ENCODE peak calls at places on chromosomes 13 and 19, in seven cellular contexts. J is transverse colon, E is activated T-cell treated with anti-CD3 and anti-CD28 coated beads for 1 hour, Q is kidney tubule cell, A is EL, S is NCI-H748 treated with DMSO at 0.1 percent for 48 hours, W is GM13977. N is an unnamed sample.

GRCh38 chr19:47663911-47664771 is 49.1 kb upstream of the EHD2 start:
- DNase-seq in J (peak), E (no peak), Q (peak), A (peak), S (no peak), W (no peak), N (no peak)

GRCh38 chr19:3821857-3822364 is 35.7 kb upstream of the MATK start:
- DNase-seq in J (peak), E (peak), Q (peak), A (peak), S (no peak), W (peak), N (peak)

GRCh38 chr13:60134376-60134775 is 29.4 kb downstream of the DIAPH3 start:
- DNase-seq in J (no peak), E (no peak), Q (no peak), A (no peak), S (no peak), W (no peak), N (no peak)

GRCh38 chr13:91894311-91894710 is 495.9 kb downstream of the GPC5 start:
- DNase-seq in J (no peak), E (no peak), Q (no peak), A (no peak), S (no peak), W (no peak), N (no peak)

GRCh38 chr13:106650690-106651205 is 82.8 kb upstream of the ARGLU1 start:
- DNase-seq in J (no peak), E (no peak), Q (no peak), A (no peak), S (no peak), W (no peak), N (no peak)

GRCh38 chr13:25687622-25688225 is 315.9 kb downstream of the ATP8A2 start:
- DNase-seq in J (peak), E (no peak), Q (no peak), A (no peak), S (peak), W (no peak), N (no peak)

GRCh38 chr13:85362980-85363379 is 436.2 kb downstream of the SLITRK6 start:
- DNase-seq in J (no peak), E (no peak), Q (no peak), A (no peak), S (no peak), W (no peak), N (no peak)

GRCh38 chr19:35013047-35013819 is 13.1 kb downstream of the GRAMD1A start:
- DNase-seq in J (peak), E (peak), Q (peak), A (peak), S (no peak), W (peak), N (peak)

GRCh38 chr19:49362048-49362925 is at the start of gene TEAD2:
- DNase-seq in J (peak), E (no peak), Q (peak), A (peak), S (no peak), W (peak), N (peak)

GRCh38 chr19:6947745-6948144 is 60.4 kb downstream of the ADGRE1 start:
- DNase-seq in J (no peak), E (no peak), Q (peak), A (peak), S (no peak), W (peak), N (no peak)

GRCh38 chr13:47420012-47420411 is 523.2 kb upstream of the HTR2A start:
- DNase-seq in J (no peak), E (no peak), Q (no peak), A (no peak), S (no peak), W (no peak), N (no peak)

GRCh38 chr19:17803264-17803896 is 8.4 kb downstream of the B3GNT3 start:
- DNase-seq in J (no peak), E (no peak), Q (no peak), A (no peak), S (no peak), W (no peak), N (no peak)

GRCh38 chr19:49264258-49264657 is 60.7 kb downstream of the SLC6A16 start:
- DNase-seq in J (no peak), E (no peak), Q (no peak), A (no peak), S (no peak), W (no peak), N (no peak)

GRCh38 chr19:16457195-16457953 is 14.4 kb downstream of the EPS15L1 start:
- DNase-seq in J (no peak), E (no peak), Q (peak), A (peak), S (no peak), W (no peak), N (no peak)

GRCh38 chr13:67228909-67229308 is 1.2 kb downstream of the PCDH9 start:
- DNase-seq in J (no peak), E (no peak), Q (no peak), A (peak), S (peak), W (no peak), N (no peak)

GRCh38 chr13:57644106-57644505 is 12.6 kb downstream of the PCDH17 start:
- DNase-seq in J (no peak), E (no peak), Q (no peak), A (no peak), S (no peak), W (no peak), N (no peak)

GRCh38 chr13:51435002-51435578 is 17.7 kb downstream of the INTS6 start:
- DNase-seq in J (no peak), E (no peak), Q (peak), A (peak), S (no peak), W (no peak), N (no peak)

GRCh38 chr19:4414144-4414799 is 11.8 kb downstream of the CHAF1A start:
- DNase-seq in J (no peak), E (no peak), Q (peak), A (peak), S (no peak), W (no peak), N (no peak)

GRCh38 chr19:33280351-33280921 is 21.9 kb downstream of the CEBPA start:
- DNase-seq in J (no peak), E (no peak), Q (no peak), A (no peak), S (no peak), W (peak), N (no peak)

GRCh38 chr13:44382635-44383145 is 9.1 kb downstream of the SERP2 start:
- DNase-seq in J (peak), E (no peak), Q (no peak), A (no peak), S (no peak), W (no peak), N (no peak)